ENCODE peak calls at places on chromosomes 7 and 10, in five cellular contexts. W, V, A, C and R are unnamed samples. For H3K36me3, the result is how much of the 10 kb centered on the place peaks cover.

GRCh38 chr7:64888561-64888900 is 14.5 kb upstream of the ZNF273 start:
- DNase-seq in W (no peak), V (peak), C (no peak), A (peak), R (no peak)

GRCh38 chr10:103053659-103054581 is 135.8 kb downstream of the CNNM2 start:
- DNase-seq in A (peak), V (peak), W (peak), C (peak), R (peak)

GRCh38 chr10:113292086-113292485 is 260.8 kb upstream of the HABP2 start:
- DNase-seq in C (no peak), W (no peak), A (no peak), V (no peak), R (no peak)

GRCh38 chr10:97813311-97813710 is 36.3 kb upstream of the GOLGA7B start:
- DNase-seq in C (no peak), V (no peak), A (no peak), W (no peak), R (no peak)

GRCh38 chr7:34066968-34067367 is 161.6 kb downstream of the BMPER start:
- DNase-seq in V (no peak), W (no peak), A (no peak), C (no peak), R (no peak)

GRCh38 chr7:8189615-8190014 is 72.4 kb downstream of the ICA1 start:
- DNase-seq in A (no peak), W (no peak), C (no peak), V (no peak), R (no peak)

GRCh38 chr10:4383683-4384082 is 442.3 kb upstream of the AKR1E2 start:
- DNase-seq in C (peak), A (no peak), W (no peak), V (no peak), R (no peak)

GRCh38 chr10:24259365-24260125 is 50.6 kb downstream of the KIAA1217 start:
- DNase-seq in C (no peak), W (no peak), A (no peak), V (no peak), R (no peak)

GRCh38 chr10:72238392-72239175 is 22.5 kb upstream of the ASCC1 start:
- DNase-seq in W (peak), A (no peak), C (no peak), V (no peak), R (peak)

GRCh38 chr10:72235544-72236279 is 19.6 kb upstream of the ASCC1 start:
- DNase-seq in A (no peak), V (no peak), C (no peak), W (no peak), R (no peak)

GRCh38 chr10:72229261-72230251 is 13.5 kb upstream of the ASCC1 start:
- DNase-seq in C (peak), W (no peak), V (no peak), A (no peak), R (no peak)

GRCh38 chr10:72239409-72239808 is 23.3 kb upstream of the ASCC1 start:
- DNase-seq in W (no peak), A (no peak), V (no peak), C (no peak), R (no peak)

GRCh38 chr10:72234560-72235095 is 18.6 kb upstream of the ASCC1 start:
- DNase-seq in A (no peak), C (no peak), V (no peak), W (no peak), R (no peak)
- H3K36me3 ChIP-seq in A (under half), C (under half), V (under half), W (under half), R (half or more)

GRCh38 chr10:95382596-95382995 is 91.8 kb upstream of the PDLIM1 start:
- DNase-seq in W (no peak), A (no peak), V (no peak), C (no peak), R (no peak)
- H3K36me3 ChIP-seq in W (under half), A (under half), V (under half), C (under half), R (under half)

GRCh38 chr7:100107890-100108289 is 6.4 kb downstream of the AP4M1 start:
- DNase-seq in W (no peak), A (no peak), C (no peak), V (peak), R (no peak)
- H3K36me3 ChIP-seq in W (under half), A (under half), C (half or more), V (under half), R (half or more)

GRCh38 chr7:100163871-100164270 is 4.5 kb downstream of the GAL3ST4 start:
- DNase-seq in C (no peak), W (no peak), A (no peak), V (peak), R (no peak)
- H3K36me3 ChIP-seq in C (under half), W (under half), A (under half), V (under half), R (under half)

GRCh38 chr10:74753295-74754211 is 72.8 kb upstream of the KAT6B start:
- DNase-seq in C (peak), V (no peak), W (no peak), A (no peak), R (peak)

GRCh38 chr10:74752371-74752990 is 73.9 kb upstream of the KAT6B start:
- DNase-seq in W (no peak), A (no peak), C (no peak), V (no peak), R (no peak)

GRCh38 chr10:74754397-74754796 is 72.0 kb upstream of the KAT6B start:
- DNase-seq in C (peak), W (no peak), A (no peak), V (no peak), R (no peak)

GRCh38 chr10:74748632-74749031 is 77.8 kb upstream of the KAT6B start:
- DNase-seq in V (no peak), C (no peak), W (no peak), A (no peak), R (no peak)

DNA sequence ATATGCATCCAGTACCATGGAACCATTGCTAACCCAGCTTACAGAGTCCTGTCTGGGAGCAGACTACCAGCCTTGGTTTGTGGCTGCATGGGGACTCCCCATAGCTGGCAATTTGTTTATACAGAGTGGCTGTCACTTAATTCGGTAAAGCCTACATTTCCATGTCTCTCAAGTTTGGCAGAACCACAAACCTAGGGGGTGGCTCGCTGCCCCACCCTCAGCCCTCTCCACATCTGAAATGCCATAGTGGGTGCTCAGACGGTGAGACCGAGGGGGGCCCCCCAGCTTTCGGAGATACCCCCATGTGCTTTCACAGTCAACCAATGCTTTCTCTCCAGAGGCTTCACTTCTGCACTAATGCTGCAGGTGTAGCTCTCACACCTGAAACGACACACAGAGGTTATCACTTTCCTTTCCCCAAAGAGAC is 75.5 kb upstream of the KAT6B start:
- DNase-seq in W (no peak), V (no peak), C (no peak), A (no peak), R (no peak)
- H3K36me3 ChIP-seq in W (under half), V (under half), C (under half), A (under half), R (under half)